ENCODE peak calls at places on chromosomes 7 and 10, in seven cellular contexts. I, O, L, F, S, V and Z are unnamed samples.

GRCh38 chr7:93678185-93678584 is 103.7 kb upstream of the CALCR start:
- DNase-seq in I (no peak), O (no peak), L (no peak), F (no peak), S (no peak), V (no peak), Z (no peak)

GRCh38 chr7:92028226-92028625 is 87.6 kb downstream of the AKAP9 start:
- DNase-seq in I (no peak), O (no peak), L (no peak), F (no peak), S (no peak), V (no peak), Z (no peak)

GRCh38 chr10:13165177-13165576 is 3.8 kb downstream of the MCM10 start:
- DNase-seq in I (no peak), O (no peak), L (no peak), F (no peak), S (no peak), V (no peak), Z (no peak)

GRCh38 chr7:107816053-107816566 is 13.1 kb upstream of the SLC26A3 start:
- DNase-seq in I (no peak), O (no peak), L (no peak), F (no peak), S (no peak), V (no peak), Z (no peak)

GRCh38 chr10:30697806-30698205 is 68.3 kb upstream of the LYZL2 start:
- DNase-seq in I (no peak), O (no peak), L (no peak), F (no peak), S (no peak), V (no peak), Z (no peak)

GRCh38 chr7:88845091-88845490 is 49.6 kb upstream of the TEX47 start:
- DNase-seq in I (no peak), O (no peak), L (no peak), F (no peak), S (no peak), V (no peak), Z (no peak)

GRCh38 chr10:113958631-113959382 is 84.9 kb upstream of the ADRB1 start:
- DNase-seq in I (no peak), O (peak), L (peak), F (no peak), S (no peak), V (peak), Z (peak)

GRCh38 chr7:73521636-73522080 is 435 bp downstream of the BAZ1B start:
- DNase-seq in I (peak), O (peak), L (peak), F (peak), S (peak), V (peak), Z (peak)

GRCh38 chr7:129066290-129067131 is 11.6 kb upstream of the TNPO3 start:
- DNase-seq in I (peak), O (peak), L (peak), F (no peak), S (no peak), V (peak), Z (peak)

GRCh38 chr10:106615081-106615480 is 549.4 kb downstream of the SORCS1 start:
- DNase-seq in I (no peak), O (peak), L (no peak), F (no peak), S (no peak), V (peak), Z (peak)

GRCh38 chr10:62352356-62352963 is 21.7 kb upstream of the ZNF365 start:
- DNase-seq in I (no peak), O (peak), L (no peak), F (no peak), S (no peak), V (no peak), Z (no peak)

GRCh38 chr7:91634485-91635177 is 245.9 kb downstream of the MTERF1 start:
- DNase-seq in I (no peak), O (no peak), L (no peak), F (no peak), S (no peak), V (no peak), Z (no peak)

GRCh38 chr7:101099969-101100781 is 14.9 kb downstream of the TRIM56 start:
- DNase-seq in I (peak), O (peak), L (peak), F (peak), S (peak), V (peak), Z (peak)

GRCh38 chr10:59537451-59537850 is 172.2 kb downstream of the SLC16A9 start:
- DNase-seq in I (no peak), O (no peak), L (no peak), F (no peak), S (no peak), V (peak), Z (no peak)

GRCh38 chr7:139699640-139700504 is 77.9 kb downstream of the HIPK2 start:
- DNase-seq in I (peak), O (no peak), L (no peak), F (no peak), S (no peak), V (no peak), Z (peak)

GRCh38 chr10:98195132-98195531 is 60.7 kb downstream of the R3HCC1L start:
- DNase-seq in I (no peak), O (no peak), L (no peak), F (no peak), S (no peak), V (no peak), Z (no peak)

GRCh38 chr7:129231666-129232065 is 6.8 kb downstream of the AHCYL2 start:
- DNase-seq in I (no peak), O (no peak), L (no peak), F (no peak), S (no peak), V (no peak), Z (no peak)

GRCh38 chr7:2934211-2934731 is 90.2 kb upstream of the GNA12 start:
- DNase-seq in I (peak), O (peak), L (peak), F (no peak), S (no peak), V (peak), Z (peak)

GRCh38 chr7:51592822-51593221 is 276.2 kb upstream of the COBL start:
- DNase-seq in I (no peak), O (no peak), L (no peak), F (no peak), S (no peak), V (no peak), Z (peak)

GRCh38 chr10:28627102-28627501 is 50.2 kb upstream of the BAMBI start:
- DNase-seq in I (no peak), O (no peak), L (no peak), F (no peak), S (no peak), V (no peak), Z (peak)

GRCh38 chr10:12782537-12782936 is 219.0 kb downstream of the CCDC3 start:
- DNase-seq in I (peak), O (peak), L (peak), F (peak), S (peak), V (peak), Z (peak)

GRCh38 chr10:47247190-47248059 is 52.6 kb upstream of the GDF10 start:
- DNase-seq in I (peak), O (no peak), L (no peak), F (no peak), S (peak), V (no peak), Z (no peak)

GRCh38 chr7:135459076-135459475 is 50.8 kb downstream of the CNOT4 start:
- DNase-seq in I (no peak), O (no peak), L (no peak), F (no peak), S (no peak), V (no peak), Z (no peak)

GRCh38 chr7:103075337-103075918 is 488 bp downstream of the ARMC10 start:
- DNase-seq in I (peak), O (peak), L (peak), F (peak), S (peak), V (peak), Z (peak)

GRCh38 chr10:89283988-89284475 is 17.8 kb upstream of the IFIT2 start:
- DNase-seq in I (peak), O (peak), L (no peak), F (no peak), S (no peak), V (peak), Z (peak)

GRCh38 chr10:26637521-26638275 is 59.8 kb upstream of the PDSS1 start:
- DNase-seq in I (peak), O (no peak), L (no peak), F (no peak), S (no peak), V (no peak), Z (no peak)

GRCh38 chr10:6465437-6465836 is 114.6 kb downstream of the PRKCQ start:
- DNase-seq in I (no peak), O (no peak), L (no peak), F (no peak), S (no peak), V (no peak), Z (no peak)

GRCh38 chr10:43680035-43680434 is 31.4 kb upstream of the ZNF32 start:
- DNase-seq in I (no peak), O (peak), L (no peak), F (no peak), S (no peak), V (no peak), Z (peak)

GRCh38 chr7:152854386-152854785 is 94.8 kb downstream of the ACTR3B start:
- DNase-seq in I (no peak), O (no peak), L (no peak), F (no peak), S (no peak), V (no peak), Z (no peak)

GRCh38 chr7:147415991-147416390 is 1174.6 kb upstream of the C7orf33 start:
- DNase-seq in I (no peak), O (peak), L (no peak), F (no peak), S (no peak), V (no peak), Z (no peak)

DNA sequence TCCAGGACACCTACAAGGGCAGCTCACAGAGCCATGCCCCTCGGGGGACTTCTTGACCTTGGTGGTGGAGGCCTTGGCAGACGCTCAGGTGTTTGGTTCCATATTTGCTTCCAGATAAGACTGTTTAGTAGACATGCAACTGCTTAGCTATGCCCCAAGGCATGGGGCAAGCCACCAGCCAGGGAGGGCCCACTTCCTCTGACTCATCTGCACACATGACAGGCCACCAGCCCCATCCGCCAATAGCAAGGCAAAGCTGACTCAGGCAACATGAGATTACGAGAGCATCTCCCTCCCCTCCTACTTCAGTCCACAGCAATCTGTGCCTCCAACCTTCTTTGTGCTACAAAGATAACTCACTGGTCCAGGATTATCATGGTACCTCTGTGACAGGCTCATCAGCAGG is 54.9 kb downstream of the KCNMA1 start:
- DNase-seq in I (no peak), O (peak), L (peak), F (no peak), S (no peak), V (peak), Z (peak)
- H3K18ac ChIP-seq in I (no peak), O (no peak), L (peak), F (peak), S (no peak), V (peak), Z (no peak)

GRCh38 chr7:132485600-132486594 is 90.4 kb downstream of the PLXNA4 start:
- DNase-seq in I (no peak), O (no peak), L (no peak), F (no peak), S (no peak), V (no peak), Z (no peak)
- H3K27ac ChIP-seq in I (no peak), O (no peak), L (no peak), F (no peak), S (no peak), V (no peak), Z (no peak)

GRCh38 chr7:82760831-82761230 is 317.3 kb upstream of the CACNA2D1 start:
- DNase-seq in I (no peak), O (peak), L (no peak), F (no peak), S (no peak), V (no peak), Z (peak)
- H3K18ac ChIP-seq in I (no peak), O (no peak), L (no peak), F (no peak), S (no peak), V (no peak), Z (no peak)

GRCh38 chr10:82889703-82890102 is 1014.7 kb downstream of the NRG3 start:
- DNase-seq in I (no peak), O (no peak), L (no peak), F (no peak), S (no peak), V (no peak), Z (peak)
- H3K27ac ChIP-seq in I (no peak), O (no peak), L (no peak), F (no peak), S (no peak), V (no peak), Z (no peak)

GRCh38 chr7:124032369-124033092 is at the start of gene TMEM229A:
- DNase-seq in I (peak), O (peak), L (peak), F (peak), S (peak), V (peak), Z (peak)
- H3K18ac ChIP-seq in I (no peak), O (no peak), L (no peak), F (peak), S (peak), V (peak), Z (no peak)

GRCh38 chr10:70228503-70228902 is 4.7 kb downstream of the PPA1 start:
- DNase-seq in I (no peak), O (no peak), L (no peak), F (no peak), S (no peak), V (no peak), Z (no peak)

GRCh38 chr10:70223728-70224127 is 9.5 kb downstream of the PPA1 start:
- DNase-seq in I (no peak), O (peak), L (no peak), F (no peak), S (no peak), V (no peak), Z (no peak)

GRCh38 chr10:70232859-70233108 is 445 bp downstream of the PPA1 start:
- DNase-seq in I (no peak), O (no peak), L (no peak), F (no peak), S (no peak), V (no peak), Z (no peak)

GRCh38 chr10:70232155-70232858 is 922 bp downstream of the PPA1 start:
- DNase-seq in I (no peak), O (peak), L (peak), F (peak), S (peak), V (peak), Z (peak)

GRCh38 chr10:70227548-70228320 is 5.5 kb downstream of the PPA1 start:
- DNase-seq in I (no peak), O (no peak), L (no peak), F (no peak), S (no peak), V (no peak), Z (no peak)
- H3K27ac ChIP-seq in I (no peak), O (no peak), L (no peak), F (no peak), S (no peak), V (no peak), Z (no peak)